ENCODE peak calls at places on chromosomes 11 and 22, in four cellular contexts. J, X, F and B are unnamed samples.

GRCh38 chr11:10666976-10667892 is 26.3 kb downstream of the IRAG1 start:
- DNase-seq in X (no peak), J (no peak), F (no peak), B (no peak)

GRCh38 chr11:82631722-82632630 is 101.7 kb downstream of the FAM181B start:
- DNase-seq in J (peak; percentile 27), X (no peak), F (no peak), B (no peak)

GRCh38 chr11:69301491-69302401 is 7.8 kb downstream of the MYEOV start:
- DNase-seq in X (no peak), F (peak; percentile 66), J (no peak), B (no peak)

GRCh38 chr11:92765418-92765817 is 204.0 kb upstream of the MTNR1B start:
- DNase-seq in X (no peak), F (no peak), J (no peak), B (no peak)

GRCh38 chr22:30568137-30568805 is 6.2 kb downstream of the GAL3ST1 start:
- DNase-seq in F (no peak), X (no peak), J (no peak), B (no peak)

GRCh38 chr11:111514216-111515031 is at the start of gene HOATZ:
- DNase-seq in F (peak; percentile 14), X (no peak), J (no peak), B (no peak)

GRCh38 chr11:31397239-31397834 is 27.7 kb downstream of the DNAJC24 start:
- DNase-seq in X (no peak), J (no peak), F (peak; percentile 7), B (no peak)

GRCh38 chr22:43014062-43014875 is 680 bp downstream of the PACSIN2 start:
- DNase-seq in F (peak; percentile 39), J (no peak), X (peak; percentile 28), B (peak; percentile 49)

GRCh38 chr11:62004473-62004872 is 37.0 kb upstream of the FTH1 start:
- DNase-seq in X (no peak), J (peak; percentile 66), F (no peak), B (no peak)

GRCh38 chr11:31160504-31161422 is 208.8 kb downstream of the DCDC1 start:
- DNase-seq in X (no peak), J (no peak), F (peak; percentile 18), B (no peak)

GRCh38 chr11:15793032-15793996 is 563.0 kb downstream of the SOX6 start:
- DNase-seq in J (no peak), X (no peak), F (no peak), B (no peak)

GRCh38 chr11:2212411-2213251 is 41.0 kb upstream of the TH start:
- DNase-seq in F (no peak), X (no peak), J (no peak), B (no peak)

GRCh38 chr22:46589871-46590271 is 30.3 kb upstream of the GRAMD4 start:
- DNase-seq in F (no peak), X (no peak), J (no peak), B (no peak)

GRCh38 chr11:17839450-17839849 is 104.9 kb downstream of the KCNC1 start:
- DNase-seq in X (no peak), F (no peak), J (no peak), B (no peak)

GRCh38 chr11:7292902-7293301 is 41.2 kb downstream of the SYT9 start:
- DNase-seq in X (no peak), J (no peak), F (no peak), B (no peak)

GRCh38 chr22:25563757-25564319 is 637 bp upstream of the GRK3 start:
- DNase-seq in X (peak; percentile 86), F (no peak), J (no peak), B (no peak)

GRCh38 chr11:46347637-46348311 is 511 bp downstream of the DGKZ start:
- DNase-seq in F (peak; percentile 49), J (no peak), X (no peak), B (no peak)

GRCh38 chr11:66727883-66728759 is 895 bp downstream of the SPTBN2 start:
- DNase-seq in F (peak; percentile 85), J (no peak), X (no peak), B (no peak)

GRCh38 chr11:1935156-1936071 is 11.7 kb upstream of the MRPL23 start:
- DNase-seq in F (no peak), J (no peak), X (no peak), B (no peak)

GRCh38 chr11:125890447-125891100 is 3.1 kb downstream of the HYLS1 start:
- DNase-seq in X (no peak), J (no peak), F (no peak), B (no peak)

GRCh38 chr11:12430912-12431311 is 53.5 kb downstream of the PARVA start:
- DNase-seq in J (no peak), F (no peak), X (no peak), B (no peak)

GRCh38 chr22:24758164-24758799 is 16.2 kb downstream of the PIWIL3 start:
- DNase-seq in F (peak; percentile 25), J (no peak), X (peak; percentile 32), B (no peak)

GRCh38 chr11:45924036-45924915 is 1.8 kb downstream of the LARGE2 start:
- DNase-seq in X (no peak), J (no peak), F (no peak), B (no peak)

GRCh38 chr11:63489879-63490278 is 1.1 kb downstream of the PLAAT5 start:
- DNase-seq in J (no peak), X (no peak), F (no peak), B (no peak)

GRCh38 chr11:26649884-26650283 is 72.0 kb downstream of the SLC5A12 start:
- DNase-seq in F (peak; percentile 32), X (peak; percentile 61), J (peak; percentile 54), B (peak; percentile 5)

GRCh38 chr11:75105462-75105925 is 8.8 kb upstream of the OR2AT4 start:
- DNase-seq in X (no peak), F (peak; percentile 83), J (no peak), B (no peak)

GRCh38 chr11:87597696-87598095 is 560.0 kb downstream of the TMEM135 start:
- DNase-seq in X (no peak), F (no peak), J (no peak), B (no peak)

GRCh38 chr11:19979519-19979845 is 180.8 kb downstream of the DBX1 start:
- DNase-seq in X (no peak), F (no peak), J (peak; percentile 25), B (no peak)

GRCh38 chr22:19825016-19825339 is 29.7 kb downstream of the GNB1L start:
- DNase-seq in F (no peak), J (no peak), X (no peak), B (no peak)

GRCh38 chr22:26680485-26680884 is 23.1 kb downstream of the MIAT start:
- DNase-seq in F (no peak), J (no peak), X (no peak), B (no peak)

GRCh38 chr22:23533328-23533762 is 46.7 kb downstream of the IGLL1 start:
- DNase-seq in X (peak; percentile 25), J (no peak), F (peak; percentile 66), B (peak; percentile 52)

GRCh38 chr11:35148163-35148562 is 9.2 kb downstream of the CD44 start:
- DNase-seq in J (no peak), X (no peak), F (no peak), B (no peak)

GRCh38 chr11:10328314-10329090 is 23.6 kb downstream of the ADM start:
- DNase-seq in J (no peak), X (peak; percentile 43), F (no peak), B (no peak)

GRCh38 chr11:125412177-125412496 is 83.9 kb downstream of the FEZ1 start:
- DNase-seq in X (no peak), F (no peak), J (no peak), B (no peak)

GRCh38 chr11:64813826-64814225 is 3.5 kb upstream of the MEN1 start:
- DNase-seq in F (no peak), X (no peak), J (no peak), B (no peak)
- TF ChIP-seq SPI1 in F (no peak), X (no peak), J (no peak), B (no peak)

GRCh38 chr11:837990-838307 is 4.4 kb downstream of the POLR2L start:
- DNase-seq in F (no peak), X (no peak), J (no peak), B (no peak)
- TF ChIP-seq POLR2AphosphoS5 in F (no peak), X (no peak), J (peak; percentile 59), B (no peak)

GRCh38 chr22:40121463-40121862 is 56.3 kb upstream of the TNRC6B start:
- DNase-seq in J (no peak), X (no peak), F (no peak), B (no peak)
- TF ChIP-seq SPI1 in J (no peak), X (no peak), F (no peak), B (no peak)

DNA sequence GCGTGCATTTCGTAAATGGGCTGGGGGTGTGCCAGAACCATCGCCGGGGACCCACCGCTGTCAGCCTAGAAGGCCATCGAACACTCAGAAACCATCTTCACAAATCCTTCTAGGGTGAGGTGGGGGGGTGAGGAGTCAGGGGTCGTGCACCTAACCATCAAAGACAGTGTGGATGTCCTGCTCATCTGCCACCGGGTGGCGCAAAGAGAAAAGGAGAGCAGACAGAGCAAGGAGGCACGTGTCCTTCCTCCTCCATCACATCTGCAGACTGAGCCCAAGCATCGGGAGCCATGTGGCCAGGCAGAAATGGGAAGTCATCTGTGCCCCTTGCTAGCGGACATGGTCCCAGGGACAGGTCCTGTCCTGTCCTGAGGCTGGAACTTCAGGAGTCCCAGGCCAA is 61.9 kb upstream of the NUP50 start:
- DNase-seq in F (peak; percentile 44), X (peak; percentile 90), J (no peak), B (no peak)
- TF ChIP-seq POLR2AphosphoS5 in F (no peak), X (peak; percentile 44), J (no peak), B (no peak)

GRCh38 chr11:44247508-44247907 is 62.4 kb downstream of the ALX4 start:
- DNase-seq in F (no peak), J (no peak), X (no peak), B (no peak)
- TF ChIP-seq SPI1 in F (no peak), J (no peak), X (no peak), B (no peak)